ENCODE peak calls at places on chromosomes 7 and 10, in eight cellular contexts. One of them, this sample, is unnamed.

GRCh38 chr10:124977161-124977560 is 35.2 kb downstream of the ZRANB1 start:
- DNase-seq in stimulated activated CD8-positive, alpha-beta memory T cell treated with anti-CD3 and anti-CD28 coated beads, Interleukin-2, amount 100 ng/mL, for 1 hour: no peak
- DNase-seq in choroid plexus epithelial cell: no peak
- DNase-seq in NB4: no peak
- DNase-seq in IMR-90: no peak
- DNase-seq in NCI-H1092 treated with DMSO at 0.1 percent for 48 hours: no peak
- DNase-seq in NCI-H2171 treated with DMSO at 0.1 percent for 48 hours: no peak
- DNase-seq in activated T-cell treated with anti-CD3 and anti-CD28 coated beads, Interleukin-2, amount 50 U/mL, for 72 hours: no peak
- DNase-seq in this sample: no peak

GRCh38 chr7:121016976-121017375 is 28.5 kb downstream of the CPED1 start:
- DNase-seq in IMR-90: peak; percentile 87
- DNase-seq in NCI-H2171 treated with DMSO at 0.1 percent for 48 hours: no peak
- DNase-seq in choroid plexus epithelial cell: peak; percentile 80
- DNase-seq in NCI-H1092 treated with DMSO at 0.1 percent for 48 hours: no peak
- DNase-seq in stimulated activated CD8-positive, alpha-beta memory T cell treated with anti-CD3 and anti-CD28 coated beads, Interleukin-2, amount 100 ng/mL, for 1 hour: no peak
- DNase-seq in NB4: no peak
- DNase-seq in activated T-cell treated with anti-CD3 and anti-CD28 coated beads, Interleukin-2, amount 50 U/mL, for 72 hours: no peak
- DNase-seq in this sample: peak; percentile 69

GRCh38 chr10:4053940-4054339 is 268.9 kb upstream of the KLF6 start:
- DNase-seq in NB4: peak; percentile 86
- DNase-seq in NCI-H1092 treated with DMSO at 0.1 percent for 48 hours: no peak
- DNase-seq in activated T-cell treated with anti-CD3 and anti-CD28 coated beads, Interleukin-2, amount 50 U/mL, for 72 hours: no peak
- DNase-seq in choroid plexus epithelial cell: no peak
- DNase-seq in IMR-90: no peak
- DNase-seq in NCI-H2171 treated with DMSO at 0.1 percent for 48 hours: no peak
- DNase-seq in stimulated activated CD8-positive, alpha-beta memory T cell treated with anti-CD3 and anti-CD28 coated beads, Interleukin-2, amount 100 ng/mL, for 1 hour: no peak
- DNase-seq in this sample: no peak

GRCh38 chr7:226281-226882 is 34.0 kb downstream of the FAM20C start:
- DNase-seq in choroid plexus epithelial cell: peak; percentile 69
- DNase-seq in stimulated activated CD8-positive, alpha-beta memory T cell treated with anti-CD3 and anti-CD28 coated beads, Interleukin-2, amount 100 ng/mL, for 1 hour: no peak
- DNase-seq in NCI-H2171 treated with DMSO at 0.1 percent for 48 hours: no peak
- DNase-seq in IMR-90: peak; percentile 72
- DNase-seq in NCI-H1092 treated with DMSO at 0.1 percent for 48 hours: no peak
- DNase-seq in NB4: no peak
- DNase-seq in activated T-cell treated with anti-CD3 and anti-CD28 coated beads, Interleukin-2, amount 50 U/mL, for 72 hours: no peak
- DNase-seq in this sample: no peak

GRCh38 chr10:77723376-77723775 is 85.8 kb upstream of the KCNMA1 start:
- DNase-seq in NB4: no peak
- DNase-seq in activated T-cell treated with anti-CD3 and anti-CD28 coated beads, Interleukin-2, amount 50 U/mL, for 72 hours: no peak
- DNase-seq in IMR-90: no peak
- DNase-seq in NCI-H1092 treated with DMSO at 0.1 percent for 48 hours: no peak
- DNase-seq in stimulated activated CD8-positive, alpha-beta memory T cell treated with anti-CD3 and anti-CD28 coated beads, Interleukin-2, amount 100 ng/mL, for 1 hour: no peak
- DNase-seq in NCI-H2171 treated with DMSO at 0.1 percent for 48 hours: no peak
- DNase-seq in choroid plexus epithelial cell: no peak
- DNase-seq in this sample: no peak

GRCh38 chr10:89659185-89660131 is 14.4 kb upstream of the PANK1 start:
- DNase-seq in stimulated activated CD8-positive, alpha-beta memory T cell treated with anti-CD3 and anti-CD28 coated beads, Interleukin-2, amount 100 ng/mL, for 1 hour: no peak
- DNase-seq in NB4: no peak
- DNase-seq in activated T-cell treated with anti-CD3 and anti-CD28 coated beads, Interleukin-2, amount 50 U/mL, for 72 hours: no peak
- DNase-seq in choroid plexus epithelial cell: peak; percentile 71
- DNase-seq in IMR-90: peak; percentile 89
- DNase-seq in NCI-H2171 treated with DMSO at 0.1 percent for 48 hours: no peak
- DNase-seq in NCI-H1092 treated with DMSO at 0.1 percent for 48 hours: no peak
- DNase-seq in this sample: peak; percentile 57

GRCh38 chr10:96345250-96345649 is 13.6 kb downstream of the OPALIN start:
- DNase-seq in IMR-90: no peak
- DNase-seq in NCI-H2171 treated with DMSO at 0.1 percent for 48 hours: no peak
- DNase-seq in activated T-cell treated with anti-CD3 and anti-CD28 coated beads, Interleukin-2, amount 50 U/mL, for 72 hours: no peak
- DNase-seq in NCI-H1092 treated with DMSO at 0.1 percent for 48 hours: no peak
- DNase-seq in stimulated activated CD8-positive, alpha-beta memory T cell treated with anti-CD3 and anti-CD28 coated beads, Interleukin-2, amount 100 ng/mL, for 1 hour: no peak
- DNase-seq in NB4: no peak
- DNase-seq in choroid plexus epithelial cell: no peak
- DNase-seq in this sample: no peak

GRCh38 chr7:131653418-131654248 is 97.2 kb upstream of the PODXL start:
- DNase-seq in choroid plexus epithelial cell: no peak
- DNase-seq in NCI-H1092 treated with DMSO at 0.1 percent for 48 hours: no peak
- DNase-seq in NCI-H2171 treated with DMSO at 0.1 percent for 48 hours: no peak
- DNase-seq in activated T-cell treated with anti-CD3 and anti-CD28 coated beads, Interleukin-2, amount 50 U/mL, for 72 hours: no peak
- DNase-seq in NB4: no peak
- DNase-seq in stimulated activated CD8-positive, alpha-beta memory T cell treated with anti-CD3 and anti-CD28 coated beads, Interleukin-2, amount 100 ng/mL, for 1 hour: no peak
- DNase-seq in IMR-90: peak; percentile 41
- DNase-seq in this sample: no peak

GRCh38 chr7:152989889-152990380 is 230.4 kb downstream of the ACTR3B start:
- DNase-seq in stimulated activated CD8-positive, alpha-beta memory T cell treated with anti-CD3 and anti-CD28 coated beads, Interleukin-2, amount 100 ng/mL, for 1 hour: no peak
- DNase-seq in NCI-H2171 treated with DMSO at 0.1 percent for 48 hours: peak; percentile 43
- DNase-seq in NB4: no peak
- DNase-seq in IMR-90: peak; percentile 3
- DNase-seq in choroid plexus epithelial cell: peak; percentile 14
- DNase-seq in NCI-H1092 treated with DMSO at 0.1 percent for 48 hours: no peak
- DNase-seq in activated T-cell treated with anti-CD3 and anti-CD28 coated beads, Interleukin-2, amount 50 U/mL, for 72 hours: no peak
- DNase-seq in this sample: peak; percentile 13

GRCh38 chr10:8283986-8284385 is 229.5 kb downstream of the GATA3 start:
- DNase-seq in NCI-H1092 treated with DMSO at 0.1 percent for 48 hours: no peak
- DNase-seq in NCI-H2171 treated with DMSO at 0.1 percent for 48 hours: no peak
- DNase-seq in choroid plexus epithelial cell: no peak
- DNase-seq in activated T-cell treated with anti-CD3 and anti-CD28 coated beads, Interleukin-2, amount 50 U/mL, for 72 hours: no peak
- DNase-seq in NB4: no peak
- DNase-seq in stimulated activated CD8-positive, alpha-beta memory T cell treated with anti-CD3 and anti-CD28 coated beads, Interleukin-2, amount 100 ng/mL, for 1 hour: no peak
- DNase-seq in IMR-90: no peak
- DNase-seq in this sample: peak; percentile 95

GRCh38 chr10:88466786-88467185 is 116.3 kb downstream of the RNLS start:
- DNase-seq in NB4: no peak
- DNase-seq in activated T-cell treated with anti-CD3 and anti-CD28 coated beads, Interleukin-2, amount 50 U/mL, for 72 hours: no peak
- DNase-seq in choroid plexus epithelial cell: no peak
- DNase-seq in stimulated activated CD8-positive, alpha-beta memory T cell treated with anti-CD3 and anti-CD28 coated beads, Interleukin-2, amount 100 ng/mL, for 1 hour: no peak
- DNase-seq in NCI-H1092 treated with DMSO at 0.1 percent for 48 hours: no peak
- DNase-seq in IMR-90: no peak
- DNase-seq in NCI-H2171 treated with DMSO at 0.1 percent for 48 hours: no peak
- DNase-seq in this sample: no peak

GRCh38 chr10:79136227-79137005 is 67.7 kb downstream of the ZMIZ1 start:
- DNase-seq in choroid plexus epithelial cell: no peak
- DNase-seq in NB4: peak; percentile 49
- DNase-seq in stimulated activated CD8-positive, alpha-beta memory T cell treated with anti-CD3 and anti-CD28 coated beads, Interleukin-2, amount 100 ng/mL, for 1 hour: no peak
- DNase-seq in IMR-90: no peak
- DNase-seq in NCI-H1092 treated with DMSO at 0.1 percent for 48 hours: no peak
- DNase-seq in activated T-cell treated with anti-CD3 and anti-CD28 coated beads, Interleukin-2, amount 50 U/mL, for 72 hours: no peak
- DNase-seq in NCI-H2171 treated with DMSO at 0.1 percent for 48 hours: no peak
- DNase-seq in this sample: no peak

GRCh38 chr7:44291066-44291732 is 34.2 kb downstream of the CAMK2B start:
- DNase-seq in IMR-90: peak; percentile 94
- DNase-seq in NB4: no peak
- DNase-seq in NCI-H1092 treated with DMSO at 0.1 percent for 48 hours: no peak
- DNase-seq in stimulated activated CD8-positive, alpha-beta memory T cell treated with anti-CD3 and anti-CD28 coated beads, Interleukin-2, amount 100 ng/mL, for 1 hour: no peak
- DNase-seq in choroid plexus epithelial cell: peak; percentile 93
- DNase-seq in NCI-H2171 treated with DMSO at 0.1 percent for 48 hours: no peak
- DNase-seq in activated T-cell treated with anti-CD3 and anti-CD28 coated beads, Interleukin-2, amount 50 U/mL, for 72 hours: no peak
- DNase-seq in this sample: peak; percentile 99

GRCh38 chr10:71222541-71223364 is 10.4 kb downstream of the UNC5B start:
- DNase-seq in stimulated activated CD8-positive, alpha-beta memory T cell treated with anti-CD3 and anti-CD28 coated beads, Interleukin-2, amount 100 ng/mL, for 1 hour: no peak
- DNase-seq in NCI-H1092 treated with DMSO at 0.1 percent for 48 hours: no peak
- DNase-seq in NCI-H2171 treated with DMSO at 0.1 percent for 48 hours: peak; percentile 15
- DNase-seq in activated T-cell treated with anti-CD3 and anti-CD28 coated beads, Interleukin-2, amount 50 U/mL, for 72 hours: no peak
- DNase-seq in NB4: no peak
- DNase-seq in IMR-90: peak; percentile 79
- DNase-seq in choroid plexus epithelial cell: peak; percentile 13
- DNase-seq in this sample: no peak

GRCh38 chr10:87845624-87846377 is 17.5 kb downstream of the KLLN start:
- DNase-seq in IMR-90: peak; percentile 97
- DNase-seq in NB4: no peak
- DNase-seq in NCI-H2171 treated with DMSO at 0.1 percent for 48 hours: no peak
- DNase-seq in activated T-cell treated with anti-CD3 and anti-CD28 coated beads, Interleukin-2, amount 50 U/mL, for 72 hours: no peak
- DNase-seq in choroid plexus epithelial cell: peak; percentile 91
- DNase-seq in NCI-H1092 treated with DMSO at 0.1 percent for 48 hours: no peak
- DNase-seq in stimulated activated CD8-positive, alpha-beta memory T cell treated with anti-CD3 and anti-CD28 coated beads, Interleukin-2, amount 100 ng/mL, for 1 hour: no peak
- DNase-seq in this sample: peak; percentile 88

This sample was measured in fibroblast of pulmonary artery.